ENCODE peak calls at places on chromosomes 5 and 9, in nine cellular contexts. A is upper lobe of left lung; Z is neuronal stem cell; V is neural progenitor cell; X is small intestine; L is ascending aorta; B is CD4-positive, alpha-beta memory T cell; U is mammary epithelial cell; G is tibial artery. Y is an unnamed sample. For H3K4me1, the result is how much of the 10 kb centered on the place peaks cover.

GRCh38 chr5:163165277-163165676 is 272.1 kb upstream of the CCNG1 start:
- DNase-seq in V (no peak), G (no peak), B (no peak), X (no peak), A (peak), L (no peak), Z (no peak), U (no peak), Y (no peak)

GRCh38 chr9:115808108-115808507 is 345.5 kb upstream of the PAPPA start:
- DNase-seq in U (peak), Z (no peak), L (no peak), X (no peak), V (no peak), G (no peak), A (no peak), B (no peak), Y (no peak)

GRCh38 chr5:17374973-17375844 is 122.8 kb upstream of the TAF11L2 start:
- DNase-seq in V (no peak), A (no peak), U (peak), L (no peak), B (no peak), G (no peak), Z (no peak), X (no peak), Y (no peak)

GRCh38 chr9:37749129-37749528 is 4.5 kb upstream of the TRMT10B start:
- DNase-seq in Z (no peak), A (no peak), L (no peak), X (no peak), V (no peak), U (no peak), B (no peak), G (no peak), Y (no peak)

GRCh38 chr5:139708877-139709586 is 60.9 kb downstream of the CXXC5 start:
- DNase-seq in Z (peak), A (peak), B (no peak), V (peak), G (peak), L (peak), X (no peak), U (no peak), Y (peak)

GRCh38 chr9:4137755-4138154 is 162.1 kb downstream of the GLIS3 start:
- DNase-seq in U (peak), Z (no peak), G (no peak), X (no peak), L (no peak), V (no peak), B (no peak), A (no peak), Y (no peak)

GRCh38 chr9:98810106-98810840 is 2.8 kb downstream of the GALNT12 start:
- DNase-seq in B (no peak), V (peak), Z (no peak), G (no peak), X (peak), L (no peak), U (no peak), A (no peak), Y (no peak)

GRCh38 chr5:139700711-139701693 is 52.9 kb downstream of the CXXC5 start:
- DNase-seq in B (no peak), A (no peak), G (no peak), U (no peak), X (peak), V (peak), L (no peak), Z (no peak), Y (no peak)

GRCh38 chr9:136363606-136364368 is at the start of gene DNLZ:
- DNase-seq in U (peak), G (peak), V (peak), B (peak), A (peak), Z (peak), L (peak), X (peak), Y (peak)

GRCh38 chr9:131740898-131741297 is 1.0 kb upstream of the RAPGEF1 start:
- DNase-seq in V (no peak), L (no peak), A (no peak), X (no peak), U (no peak), Z (no peak), B (no peak), G (no peak), Y (no peak)

GRCh38 chr5:73205309-73205708 is 32.3 kb downstream of the TMEM174 start:
- DNase-seq in B (no peak), U (no peak), Z (no peak), A (no peak), V (no peak), L (no peak), X (no peak), G (no peak), Y (no peak)

GRCh38 chr9:112279501-112279900 is 53.9 kb downstream of the PTBP3 start:
- DNase-seq in Z (no peak), U (no peak), B (no peak), X (no peak), L (no peak), V (no peak), G (no peak), A (no peak), Y (no peak)

GRCh38 chr5:126753227-126753626 is 23.7 kb upstream of the LMNB1 start:
- DNase-seq in Z (no peak), L (no peak), B (no peak), G (no peak), A (no peak), U (no peak), V (no peak), X (no peak), Y (no peak)

GRCh38 chr5:139378941-139379361 is 4.1 kb downstream of the SLC23A1 start:
- DNase-seq in B (no peak), G (no peak), V (no peak), X (peak), L (no peak), U (no peak), A (no peak), Z (no peak), Y (no peak)

GRCh38 chr9:93116049-93116961 is 17.7 kb downstream of the NINJ1 start:
- DNase-seq in B (no peak), L (peak), Z (no peak), V (no peak), A (no peak), G (peak), X (no peak), U (no peak), Y (peak)

GRCh38 chr9:69171049-69171448 is 3.0 kb upstream of the TJP2 start:
- DNase-seq in L (no peak), Z (no peak), G (no peak), V (no peak), A (no peak), X (no peak), U (peak), B (no peak), Y (no peak)

GRCh38 chr5:40605295-40605958 is 74.3 kb upstream of the PTGER4 start:
- DNase-seq in L (no peak), Z (no peak), A (no peak), V (no peak), B (peak), G (no peak), U (no peak), X (peak), Y (no peak)

GRCh38 chr5:50406874-50407273 is 34.2 kb downstream of the EMB start:
- DNase-seq in B (no peak), X (no peak), U (peak), G (no peak), V (no peak), Z (no peak), A (no peak), L (no peak), Y (no peak)

GRCh38 chr9:136051568-136052432 is 43.3 kb downstream of the NACC2 start:
- DNase-seq in Z (peak), V (peak), X (peak), G (no peak), U (peak), L (peak), B (no peak), A (peak), Y (peak)

GRCh38 chr5:82388186-82388585 is 110.0 kb upstream of the RPS23 start:
- DNase-seq in G (no peak), V (no peak), X (no peak), U (no peak), Z (no peak), L (no peak), A (no peak), B (no peak), Y (no peak)

GRCh38 chr5:134059758-134060495 is 54.6 kb upstream of the TCF7 start:
- DNase-seq in Z (no peak), B (no peak), A (no peak), L (no peak), G (no peak), X (no peak), V (no peak), U (no peak), Y (no peak)

GRCh38 chr9:21801683-21802417 is 586 bp upstream of the MTAP start:
- DNase-seq in U (peak), Z (peak), V (peak), X (peak), G (peak), A (peak), B (no peak), L (peak), Y (peak)

GRCh38 chr9:124527781-124528180 is 20.6 kb upstream of the NR5A1 start:
- DNase-seq in B (no peak), X (no peak), G (no peak), Z (no peak), U (no peak), L (no peak), V (no peak), A (no peak), Y (no peak)

GRCh38 chr5:127909078-127909477 is 174.5 kb upstream of the SLC12A2 start:
- DNase-seq in V (peak), X (peak), B (no peak), A (no peak), G (no peak), L (no peak), U (peak), Z (peak), Y (peak)

GRCh38 chr9:18208166-18209059 is 265.5 kb upstream of the ADAMTSL1 start:
- DNase-seq in Z (peak), B (no peak), A (no peak), L (peak), V (peak), U (peak), X (peak), G (no peak), Y (no peak)

GRCh38 chr5:125501396-125501795 is 755.0 kb upstream of the ZNF608 start:
- DNase-seq in V (no peak), X (no peak), L (no peak), Z (no peak), G (no peak), A (no peak), U (no peak), B (no peak), Y (no peak)

GRCh38 chr9:27407966-27408365 is 111.0 kb upstream of the EQTN start:
- DNase-seq in V (no peak), L (no peak), B (no peak), U (no peak), A (no peak), Z (no peak), X (no peak), G (no peak), Y (no peak)

GRCh38 chr5:74596930-74597329 is 43.6 kb downstream of the ENC1 start:
- DNase-seq in V (peak), G (no peak), A (no peak), U (no peak), X (no peak), L (no peak), Z (peak), B (no peak), Y (no peak)

GRCh38 chr9:37348917-37349316 is 73.6 kb upstream of the GRHPR start:
- DNase-seq in A (no peak), L (no peak), V (no peak), G (no peak), X (no peak), U (no peak), B (no peak), Z (no peak), Y (no peak)

DNA sequence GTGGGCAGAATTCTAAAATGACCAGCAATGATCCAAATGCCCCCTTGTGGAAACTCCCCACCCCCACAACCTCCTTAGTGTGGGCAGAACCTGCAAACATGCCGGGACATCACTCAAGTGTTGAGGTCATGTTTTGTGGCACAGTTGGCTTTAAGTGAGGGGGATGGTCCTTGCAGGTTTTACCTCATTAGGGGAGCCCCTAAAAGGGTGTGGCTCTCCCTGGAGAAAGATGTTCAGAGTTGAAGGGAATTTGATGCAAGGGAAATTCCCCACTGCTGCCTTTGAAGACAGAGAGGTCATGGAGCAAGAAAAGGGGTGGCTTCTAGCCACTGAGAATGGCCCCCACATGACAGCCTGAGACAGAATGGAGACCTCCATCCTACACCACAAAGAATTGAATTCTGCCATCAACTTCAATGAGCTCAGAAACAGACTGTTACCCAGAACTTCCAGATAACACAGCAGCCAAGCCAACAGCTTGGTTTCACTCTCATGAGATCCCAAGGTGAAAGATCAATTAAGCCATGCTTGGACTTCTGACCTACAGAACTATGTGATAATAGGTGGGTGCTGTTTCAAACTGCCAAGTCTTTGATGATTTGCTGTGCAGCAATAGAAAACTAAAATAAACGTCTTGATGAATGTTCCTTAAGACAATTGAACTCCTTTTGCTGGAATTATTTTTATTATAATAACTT is 103.4 kb downstream of the MED10 start:
- DNase-seq in G (no peak), Z (no peak), V (no peak), U (no peak), B (no peak), A (no peak), L (no peak), X (no peak), Y (no peak)
- H3K4me1 ChIP-seq in G (under half), Z (under half), V (under half), U (under half), B (under half), A (under half), L (under half), X (under half), Y (under half)

GRCh38 chr5:79464278-79464677 is 49.7 kb downstream of the HOMER1 start:
- DNase-seq in U (no peak), X (no peak), A (no peak), L (no peak), G (no peak), V (no peak), B (no peak), Z (no peak), Y (no peak)

GRCh38 chr5:79459626-79460025 is 54.3 kb downstream of the HOMER1 start:
- DNase-seq in Z (no peak), A (no peak), G (no peak), U (no peak), X (no peak), V (no peak), L (no peak), B (no peak), Y (no peak)

GRCh38 chr5:79464695-79465332 is 49.1 kb downstream of the HOMER1 start:
- DNase-seq in Z (no peak), L (no peak), G (no peak), X (peak), U (peak), B (peak), A (no peak), V (peak), Y (no peak)
- H3K4me1 ChIP-seq in Z (under half), L (under half), G (under half), X (under half), U (under half), B (under half), A (under half), V (under half), Y (under half)

GRCh38 chr9:128065907-128066712 is 1.0 kb downstream of the NAIF1 start:
- DNase-seq in L (no peak), G (no peak), A (no peak), V (no peak), U (no peak), X (no peak), B (no peak), Z (no peak), Y (no peak)
- H3K4me1 ChIP-seq in L (under half), G (under half), A (half or more), V (under half), U (under half), X (under half), B (half or more), Z (under half), Y (half or more)

GRCh38 chr9:109974143-109974917 is 194.3 kb downstream of the PALM2AKAP2 start:
- DNase-seq in X (no peak), V (no peak), U (no peak), B (no peak), Z (no peak), L (no peak), A (no peak), G (peak), Y (peak)
- H3K4me1 ChIP-seq in X (under half), V (under half), U (under half), B (under half), Z (under half), L (under half), A (under half), G (under half), Y (under half)

GRCh38 chr5:149018909-149019443 is 43.9 kb downstream of the SH3TC2 start:
- DNase-seq in B (no peak), Z (no peak), V (no peak), G (no peak), A (no peak), L (no peak), X (no peak), U (no peak), Y (no peak)
- H3K4me1 ChIP-seq in B (under half), Z (under half), V (under half), G (under half), A (under half), L (under half), X (under half), U (under half), Y (under half)

GRCh38 chr5:149154629-149155028 is 13.3 kb downstream of the ABLIM3 start:
- DNase-seq in B (no peak), X (no peak), V (no peak), U (no peak), L (no peak), Z (no peak), G (no peak), A (no peak), Y (no peak)

GRCh38 chr5:149153751-149154610 is 12.7 kb downstream of the ABLIM3 start:
- DNase-seq in X (no peak), A (no peak), V (no peak), U (no peak), L (peak), Z (no peak), B (no peak), G (peak), Y (peak)

GRCh38 chr5:149156435-149157083 is 15.3 kb downstream of the ABLIM3 start:
- DNase-seq in Z (no peak), G (no peak), L (no peak), V (no peak), U (no peak), A (no peak), X (no peak), B (no peak), Y (no peak)

GRCh38 chr5:149160291-149160787 is 19.0 kb downstream of the ABLIM3 start:
- DNase-seq in B (no peak), Z (no peak), A (no peak), U (peak), G (no peak), V (no peak), X (no peak), L (no peak), Y (no peak)

GRCh38 chr5:149157330-149157729 is 16.0 kb downstream of the ABLIM3 start:
- DNase-seq in U (no peak), A (no peak), G (no peak), L (no peak), X (no peak), V (no peak), B (no peak), Z (no peak), Y (no peak)
- H3K4me1 ChIP-seq in U (under half), A (under half), G (under half), L (under half), X (under half), V (under half), B (under half), Z (under half), Y (under half)

GRCh38 chr9:94801242-94801641 is 74.7 kb downstream of the AOPEP start:
- DNase-seq in Z (no peak), G (no peak), V (no peak), A (no peak), L (no peak), B (no peak), U (no peak), X (no peak), Y (no peak)
- H3K4me1 ChIP-seq in Z (under half), G (under half), V (under half), A (under half), L (under half), B (under half), U (under half), X (under half), Y (under half)

GRCh38 chr9:561430-561829 is 280.1 kb upstream of the DMRT1 start:
- DNase-seq in X (no peak), B (no peak), G (no peak), V (no peak), A (no peak), Z (no peak), U (peak), L (no peak), Y (no peak)

GRCh38 chr9:555493-555892 is 286.0 kb upstream of the DMRT1 start:
- DNase-seq in X (no peak), A (no peak), Z (no peak), V (no peak), U (peak), G (no peak), B (no peak), L (no peak), Y (no peak)

GRCh38 chr9:556675-557074 is 284.8 kb upstream of the DMRT1 start:
- DNase-seq in A (no peak), Z (no peak), X (peak), G (no peak), U (no peak), L (no peak), V (no peak), B (no peak), Y (no peak)

GRCh38 chr9:556199-556598 is 285.3 kb upstream of the DMRT1 start:
- DNase-seq in G (no peak), X (no peak), U (peak), B (no peak), A (no peak), L (no peak), Z (no peak), V (no peak), Y (no peak)

DNA sequence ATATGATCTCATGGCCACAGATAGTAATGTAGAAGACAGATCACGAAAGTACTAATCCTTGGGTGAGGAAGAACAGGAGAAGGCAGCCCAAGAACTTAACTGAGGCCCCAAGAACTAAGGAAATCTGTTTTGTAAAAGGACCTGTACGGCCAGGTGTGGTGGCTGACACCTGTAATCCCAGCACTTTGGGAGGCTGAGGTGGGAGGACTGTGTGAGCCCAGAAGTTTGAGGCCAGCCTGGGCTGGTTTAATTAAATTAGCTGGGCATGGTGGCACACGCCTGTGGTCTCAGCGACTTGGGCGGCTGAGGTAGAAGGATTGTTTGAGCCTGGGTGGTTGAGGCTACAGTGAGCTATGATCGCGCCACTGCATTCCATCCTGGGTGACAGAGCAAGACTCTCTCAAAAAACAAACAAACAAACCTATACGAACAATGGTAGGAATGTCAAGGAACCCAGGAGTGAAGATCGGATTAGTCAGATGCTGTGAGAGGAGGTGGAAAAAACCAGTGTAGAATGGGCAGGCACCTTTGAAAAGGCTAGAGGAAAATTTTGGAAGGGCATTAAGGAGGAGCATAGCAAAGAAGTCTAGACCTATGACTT is 283.8 kb upstream of the DMRT1 start:
- DNase-seq in X (no peak), B (no peak), G (no peak), V (peak), A (no peak), Z (peak), U (peak), L (no peak), Y (no peak)
- H3K4me1 ChIP-seq in X (under half), B (under half), G (under half), V (under half), A (under half), Z (under half), U (under half), L (under half), Y (under half)

Y was measured in heart right ventricle.